ENCODE peak calls at places on chromosome 2, in seven cellular contexts. A is activated naive CD4-positive, alpha-beta T cell treated with Interleukin-2 at 50 U/mL for 16 hours; O is activated T-cell treated with anti-CD3 and anti-CD28 coated beads for 1 hour; K is T-helper 22 cell; V is NCI-H1092 treated with DMSO at 0.1 percent for 48 hours; D is SIG-M5; P is SK-N-SH. S is an unnamed sample.

GRCh38 chr2:46521215-46521683 is 41.9 kb downstream of the TMEM247 start:
- DNase-seq in A (no peak), O (no peak), K (no peak), V (no peak), D (no peak), P (no peak), S (peak)

GRCh38 chr2:230666885-230667712 is 45.5 kb upstream of the CAB39 start:
- DNase-seq in A (no peak), O (no peak), K (no peak), V (no peak), D (peak), P (peak), S (peak)

GRCh38 chr2:238426568-238427434 is at the start of gene ASB1:
- DNase-seq in A (peak), O (peak), K (peak), V (peak), D (peak), P (peak), S (peak)

GRCh38 chr2:209091026-209091425 is 332.8 kb upstream of the MAP2 start:
- DNase-seq in A (no peak), O (no peak), K (no peak), V (no peak), D (no peak), P (no peak), S (no peak)

GRCh38 chr2:140454717-140455116 is 1674.5 kb upstream of the NXPH2 start:
- DNase-seq in A (no peak), O (no peak), K (no peak), V (no peak), D (no peak), P (no peak), S (no peak)

GRCh38 chr2:51829477-51829876 is 797.5 kb upstream of the NRXN1 start:
- DNase-seq in A (no peak), O (no peak), K (no peak), V (no peak), D (no peak), P (no peak), S (no peak)

GRCh38 chr2:155997538-155997937 is 335.0 kb downstream of the NR4A2 start:
- DNase-seq in A (no peak), O (no peak), K (no peak), V (no peak), D (no peak), P (no peak), S (no peak)

GRCh38 chr2:105412584-105412983 is 13.7 kb upstream of the FHL2 start:
- DNase-seq in A (no peak), O (no peak), K (no peak), V (no peak), D (no peak), P (no peak), S (no peak)

GRCh38 chr2:86750240-86750839 is 30.2 kb downstream of the RMND5A start:
- DNase-seq in A (no peak), O (no peak), K (no peak), V (no peak), D (no peak), P (no peak), S (no peak)

GRCh38 chr2:52113338-52113737 is 1081.4 kb upstream of the NRXN1 start:
- DNase-seq in A (no peak), O (no peak), K (no peak), V (no peak), D (no peak), P (no peak), S (no peak)

GRCh38 chr2:19807866-19808265 is 93.9 kb downstream of the TTC32 start:
- DNase-seq in A (no peak), O (no peak), K (no peak), V (no peak), D (no peak), P (no peak), S (no peak)

GRCh38 chr2:133596701-133597393 is 28.6 kb upstream of the NCKAP5 start:
- DNase-seq in A (no peak), O (no peak), K (no peak), V (no peak), D (no peak), P (no peak), S (no peak)

GRCh38 chr2:109404681-109405080 is 209.1 kb downstream of the SEPTIN10 start:
- DNase-seq in A (no peak), O (no peak), K (no peak), V (no peak), D (no peak), P (no peak), S (no peak)

GRCh38 chr2:126898636-126899035 is at the start of gene TEX51:
- DNase-seq in A (no peak), O (no peak), K (no peak), V (no peak), D (no peak), P (no peak), S (no peak)